ENCODE peak calls at places on chromosomes 6 and 20, in five cellular contexts. One of them, this sample, is unnamed.

GRCh38 chr6:148530394-148530923 is 187.8 kb downstream of the SASH1 start:
- DNase-seq in fibroblast of lung: peak
- DNase-seq in epithelial cell of esophagus: peak
- DNase-seq in astrocyte of the spinal cord: peak
- DNase-seq in HFFc6: peak
- DNase-seq in this sample: peak

GRCh38 chr6:94953867-94954631 is 623.3 kb upstream of the MANEA start:
- DNase-seq in fibroblast of lung: peak
- DNase-seq in epithelial cell of esophagus: no peak
- DNase-seq in astrocyte of the spinal cord: no peak
- DNase-seq in HFFc6: no peak
- DNase-seq in this sample: no peak

GRCh38 chr20:12913781-12914443 is 94.9 kb upstream of the SPTLC3 start:
- DNase-seq in fibroblast of lung: no peak
- DNase-seq in epithelial cell of esophagus: no peak
- DNase-seq in astrocyte of the spinal cord: no peak
- DNase-seq in HFFc6: no peak
- DNase-seq in this sample: no peak

GRCh38 chr6:107666084-107666981 is 157.8 kb downstream of the SCML4 start:
- DNase-seq in fibroblast of lung: peak
- DNase-seq in epithelial cell of esophagus: no peak
- DNase-seq in astrocyte of the spinal cord: peak
- DNase-seq in HFFc6: no peak
- DNase-seq in this sample: no peak

GRCh38 chr6:70166088-70166958 is 136.6 kb downstream of the COL9A1 start:
- DNase-seq in fibroblast of lung: peak
- DNase-seq in epithelial cell of esophagus: peak
- DNase-seq in astrocyte of the spinal cord: peak
- DNase-seq in HFFc6: peak
- DNase-seq in this sample: peak

GRCh38 chr6:134424131-134424794 is 106.4 kb upstream of the SGK1 start:
- DNase-seq in fibroblast of lung: peak
- DNase-seq in epithelial cell of esophagus: peak
- DNase-seq in astrocyte of the spinal cord: peak
- DNase-seq in HFFc6: no peak
- DNase-seq in this sample: no peak

GRCh38 chr6:3075522-3076113 is 7.3 kb downstream of the RIPK1 start:
- DNase-seq in fibroblast of lung: peak
- DNase-seq in epithelial cell of esophagus: no peak
- DNase-seq in astrocyte of the spinal cord: peak
- DNase-seq in HFFc6: no peak
- DNase-seq in this sample: no peak

GRCh38 chr6:9621276-9621675 is 793.6 kb downstream of the TFAP2A start:
- DNase-seq in fibroblast of lung: no peak
- DNase-seq in epithelial cell of esophagus: peak
- DNase-seq in astrocyte of the spinal cord: no peak
- DNase-seq in HFFc6: peak
- DNase-seq in this sample: peak

GRCh38 chr6:138509371-138509770 is 10.1 kb upstream of the NHSL1 start:
- DNase-seq in fibroblast of lung: peak
- DNase-seq in epithelial cell of esophagus: peak
- DNase-seq in astrocyte of the spinal cord: peak
- DNase-seq in HFFc6: peak
- DNase-seq in this sample: peak

GRCh38 chr6:42093582-42094329 is 43.4 kb downstream of the TAF8 start:
- DNase-seq in fibroblast of lung: no peak
- DNase-seq in epithelial cell of esophagus: peak
- DNase-seq in astrocyte of the spinal cord: no peak
- DNase-seq in HFFc6: no peak
- DNase-seq in this sample: peak

GRCh38 chr6:42401605-42401935 is 50.2 kb downstream of the TRERF1 start:
- DNase-seq in fibroblast of lung: no peak
- DNase-seq in epithelial cell of esophagus: peak
- DNase-seq in astrocyte of the spinal cord: no peak
- DNase-seq in HFFc6: no peak
- DNase-seq in this sample: peak

GRCh38 chr6:37565267-37566208 is 65.8 kb upstream of the CCDC167 start:
- DNase-seq in fibroblast of lung: no peak
- DNase-seq in epithelial cell of esophagus: no peak
- DNase-seq in astrocyte of the spinal cord: no peak
- DNase-seq in HFFc6: no peak
- DNase-seq in this sample: no peak

GRCh38 chr6:73854998-73855718 is 159.2 kb downstream of the CD109 start:
- DNase-seq in fibroblast of lung: peak
- DNase-seq in epithelial cell of esophagus: peak
- DNase-seq in astrocyte of the spinal cord: peak
- DNase-seq in HFFc6: peak
- DNase-seq in this sample: peak

GRCh38 chr6:113982055-113982550 is 11.2 kb upstream of the HDAC2 start:
- DNase-seq in fibroblast of lung: no peak
- DNase-seq in epithelial cell of esophagus: no peak
- DNase-seq in astrocyte of the spinal cord: no peak
- DNase-seq in HFFc6: no peak
- DNase-seq in this sample: no peak

GRCh38 chr20:43906505-43907034 is 8.1 kb upstream of the TOX2 start:
- DNase-seq in fibroblast of lung: no peak
- DNase-seq in epithelial cell of esophagus: no peak
- DNase-seq in astrocyte of the spinal cord: no peak
- DNase-seq in HFFc6: no peak
- DNase-seq in this sample: no peak

GRCh38 chr6:143038845-143039244 is 21.8 kb upstream of the AIG1 start:
- DNase-seq in fibroblast of lung: no peak
- DNase-seq in epithelial cell of esophagus: no peak
- DNase-seq in astrocyte of the spinal cord: no peak
- DNase-seq in HFFc6: no peak
- DNase-seq in this sample: no peak
- TF ChIP-seq CTCF in fibroblast of lung: peak
- TF ChIP-seq CTCF in epithelial cell of esophagus: no peak
- TF ChIP-seq CTCF in astrocyte of the spinal cord: no peak
- TF ChIP-seq CTCF in HFFc6: no peak
- TF ChIP-seq CTCF in this sample: no peak

DNA sequence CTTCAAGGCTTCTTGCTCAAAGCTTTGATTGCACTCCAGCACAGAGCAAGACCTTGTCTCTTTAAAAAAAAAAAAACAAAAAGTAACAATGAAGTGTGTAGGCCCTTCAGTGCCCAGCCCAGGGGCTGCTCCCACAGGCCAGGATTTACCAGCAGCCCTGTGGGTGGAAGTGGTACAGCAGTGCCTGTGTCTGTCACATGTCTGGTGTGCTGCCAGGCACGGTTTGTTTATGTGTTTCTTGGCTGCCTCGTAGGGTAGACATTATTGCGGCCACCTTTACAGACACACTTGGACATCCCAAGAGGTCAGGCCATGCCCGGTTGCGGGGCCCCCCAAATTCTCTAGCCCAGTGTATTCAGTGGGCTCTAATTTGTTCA is 12.7 kb downstream of the DYNLRB1 start:
- DNase-seq in fibroblast of lung: peak
- DNase-seq in epithelial cell of esophagus: no peak
- DNase-seq in astrocyte of the spinal cord: no peak
- DNase-seq in HFFc6: no peak
- DNase-seq in this sample: peak
- TF ChIP-seq CTCF in fibroblast of lung: no peak
- TF ChIP-seq CTCF in epithelial cell of esophagus: no peak
- TF ChIP-seq CTCF in astrocyte of the spinal cord: no peak
- TF ChIP-seq CTCF in HFFc6: no peak
- TF ChIP-seq CTCF in this sample: no peak

DNA sequence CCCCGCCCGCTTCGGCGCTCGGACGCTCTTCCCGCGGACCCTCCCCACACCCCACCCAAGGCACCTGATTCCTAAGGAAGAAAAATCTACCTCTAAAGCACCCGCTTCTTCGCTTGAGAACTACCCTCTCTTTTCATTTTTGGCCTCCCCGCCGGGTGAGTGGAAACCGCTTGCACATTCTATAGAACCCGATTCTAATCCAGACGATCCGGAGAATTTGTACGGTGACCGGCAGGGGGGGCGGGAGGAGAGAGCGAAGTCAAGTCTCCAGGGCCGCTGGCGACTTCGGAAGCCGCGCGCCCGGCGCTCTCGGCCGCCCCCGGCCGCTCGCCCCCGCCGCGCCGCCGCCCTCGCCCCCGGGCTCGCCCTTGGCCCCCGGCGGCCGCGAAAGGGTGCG is at the start of gene RBM24:
- DNase-seq in fibroblast of lung: peak
- DNase-seq in epithelial cell of esophagus: peak
- DNase-seq in astrocyte of the spinal cord: peak
- DNase-seq in HFFc6: peak
- DNase-seq in this sample: peak
- TF ChIP-seq CTCF in fibroblast of lung: peak
- TF ChIP-seq CTCF in epithelial cell of esophagus: peak
- TF ChIP-seq CTCF in astrocyte of the spinal cord: peak
- TF ChIP-seq CTCF in HFFc6: peak
- TF ChIP-seq CTCF in this sample: peak

GRCh38 chr6:108944058-108944457 is 95.8 kb downstream of the ARMC2 start:
- DNase-seq in fibroblast of lung: no peak
- DNase-seq in epithelial cell of esophagus: no peak
- DNase-seq in astrocyte of the spinal cord: peak
- DNase-seq in HFFc6: no peak
- DNase-seq in this sample: no peak

GRCh38 chr6:108941281-108941680 is 93.1 kb downstream of the ARMC2 start:
- DNase-seq in fibroblast of lung: no peak
- DNase-seq in epithelial cell of esophagus: peak
- DNase-seq in astrocyte of the spinal cord: no peak
- DNase-seq in HFFc6: no peak
- DNase-seq in this sample: no peak

GRCh38 chr6:108942556-108943492 is 94.6 kb downstream of the ARMC2 start:
- DNase-seq in fibroblast of lung: no peak
- DNase-seq in epithelial cell of esophagus: no peak
- DNase-seq in astrocyte of the spinal cord: no peak
- DNase-seq in HFFc6: no peak
- DNase-seq in this sample: no peak

GRCh38 chr6:108940741-108941140 is 92.5 kb downstream of the ARMC2 start:
- DNase-seq in fibroblast of lung: no peak
- DNase-seq in epithelial cell of esophagus: peak
- DNase-seq in astrocyte of the spinal cord: no peak
- DNase-seq in HFFc6: no peak
- DNase-seq in this sample: no peak

GRCh38 chr6:108941867-108942266 is 93.6 kb downstream of the ARMC2 start:
- DNase-seq in fibroblast of lung: no peak
- DNase-seq in epithelial cell of esophagus: no peak
- DNase-seq in astrocyte of the spinal cord: no peak
- DNase-seq in HFFc6: no peak
- DNase-seq in this sample: no peak
- TF ChIP-seq CTCF in fibroblast of lung: no peak
- TF ChIP-seq CTCF in epithelial cell of esophagus: no peak
- TF ChIP-seq CTCF in astrocyte of the spinal cord: no peak
- TF ChIP-seq CTCF in HFFc6: no peak
- TF ChIP-seq CTCF in this sample: no peak

GRCh38 chr20:11140359-11140758 is 466.6 kb upstream of the JAG1 start:
- DNase-seq in fibroblast of lung: peak
- DNase-seq in epithelial cell of esophagus: peak
- DNase-seq in astrocyte of the spinal cord: peak
- DNase-seq in HFFc6: peak
- DNase-seq in this sample: peak
- TF ChIP-seq CTCF in fibroblast of lung: no peak
- TF ChIP-seq CTCF in epithelial cell of esophagus: no peak
- TF ChIP-seq CTCF in astrocyte of the spinal cord: no peak
- TF ChIP-seq CTCF in HFFc6: no peak
- TF ChIP-seq CTCF in this sample: no peak

GRCh38 chr6:168599769-168600330 is 158.9 kb downstream of the SMOC2 start:
- DNase-seq in fibroblast of lung: no peak
- DNase-seq in epithelial cell of esophagus: no peak
- DNase-seq in astrocyte of the spinal cord: no peak
- DNase-seq in HFFc6: no peak
- DNase-seq in this sample: no peak
- TF ChIP-seq CTCF in fibroblast of lung: no peak
- TF ChIP-seq CTCF in epithelial cell of esophagus: no peak
- TF ChIP-seq CTCF in astrocyte of the spinal cord: no peak
- TF ChIP-seq CTCF in HFFc6: no peak
- TF ChIP-seq CTCF in this sample: no peak

DNA sequence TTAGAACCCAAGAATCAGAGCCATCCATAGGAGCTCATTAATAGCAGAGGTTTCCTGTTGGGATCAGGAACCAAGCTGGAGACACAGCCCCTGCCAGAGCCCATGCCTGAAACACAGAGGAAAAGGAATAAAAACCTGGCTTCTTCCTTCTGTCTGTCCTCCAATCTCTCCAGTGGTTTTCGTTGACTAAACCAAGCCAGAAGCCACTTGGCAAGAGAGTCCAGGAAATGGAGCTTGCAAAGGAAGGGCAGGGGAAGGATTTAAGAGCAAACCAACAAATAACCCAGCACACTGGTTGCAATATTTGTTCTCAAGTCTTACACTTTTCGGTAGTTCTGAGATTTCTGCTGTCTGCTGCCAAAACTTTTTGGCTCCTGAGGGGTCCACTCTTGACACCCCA is 137.0 kb upstream of the BMP2 start:
- DNase-seq in fibroblast of lung: no peak
- DNase-seq in epithelial cell of esophagus: no peak
- DNase-seq in astrocyte of the spinal cord: no peak
- DNase-seq in HFFc6: no peak
- DNase-seq in this sample: no peak
- TF ChIP-seq CTCF in fibroblast of lung: no peak
- TF ChIP-seq CTCF in epithelial cell of esophagus: no peak
- TF ChIP-seq CTCF in astrocyte of the spinal cord: no peak
- TF ChIP-seq CTCF in HFFc6: no peak
- TF ChIP-seq CTCF in this sample: no peak